ENCODE peak calls at places on chromosome 17, in seven cellular contexts. F is ovary, E is tibial nerve, G is body of pancreas, I is colonic mucosa, Z is caudate nucleus, X is heart left ventricle. A is an unnamed sample.
A peak's percentile ranks its signal among the peaks of the same experiment; 100 is the strongest.

GRCh38 chr17:73210002-73210678 is 17.3 kb downstream of the COG1 start:
- DNase-seq in Z (no peak), E (no peak), I (no peak), G (no peak), F (no peak), X (no peak), A (no peak)

GRCh38 chr17:78944956-78945355 is 19.8 kb upstream of the TIMP2 start:
- DNase-seq in X (no peak), F (no peak), G (no peak), Z (no peak), I (no peak), E (no peak), A (no peak)

GRCh38 chr17:5437721-5438317 is 1.1 kb downstream of the C1QBP start:
- DNase-seq in E (no peak), X (no peak), G (no peak), I (no peak), F (no peak), Z (no peak), A (peak; percentile 37)

GRCh38 chr17:64326420-64327054 is 63.5 kb upstream of the TEX2 start:
- DNase-seq in E (peak; percentile 75), F (peak; percentile 47), X (peak; percentile 93), I (no peak), G (peak; percentile 78), Z (peak; percentile 12), A (no peak)

GRCh38 chr17:47704116-47704515 is 10.2 kb downstream of the TBKBP1 start:
- DNase-seq in I (no peak), E (no peak), G (no peak), F (no peak), X (no peak), Z (no peak), A (no peak)

GRCh38 chr17:28864991-28865849 is 10.4 kb downstream of the ERAL1 start:
- DNase-seq in I (peak; percentile 87), X (no peak), G (no peak), E (no peak), Z (no peak), F (no peak), A (no peak)

GRCh38 chr17:17712268-17712924 is 31.1 kb downstream of the RAI1 start:
- DNase-seq in X (no peak), E (no peak), F (no peak), G (no peak), I (no peak), Z (no peak), A (peak; percentile 97)

GRCh38 chr17:17356149-17356930 is 53.2 kb downstream of the NT5M start:
- DNase-seq in Z (peak; percentile 75), F (peak; percentile 81), I (peak; percentile 76), X (peak; percentile 74), G (peak; percentile 88), E (peak; percentile 84), A (peak; percentile 85)

GRCh38 chr17:83179378-83179777 is 100.0 kb downstream of the METRNL start:
- DNase-seq in I (peak; percentile 14), F (peak; percentile 26), X (no peak), E (peak; percentile 4), Z (no peak), G (peak; percentile 1), A (no peak)

GRCh38 chr17:66580178-66580577 is 254.7 kb upstream of the CACNG5 start:
- DNase-seq in X (peak; percentile 30), Z (no peak), I (peak; percentile 29), E (no peak), F (peak; percentile 83), G (peak; percentile 32), A (peak; percentile 76)

GRCh38 chr17:4407216-4407615 is 26.5 kb upstream of the SPNS3 start:
- DNase-seq in I (no peak), Z (no peak), E (no peak), F (no peak), G (no peak), X (no peak), A (no peak)

GRCh38 chr17:69723316-69723715 is 308.8 kb downstream of the MAP2K6 start:
- DNase-seq in X (no peak), F (no peak), E (no peak), I (no peak), Z (no peak), G (no peak), A (no peak)

GRCh38 chr17:33284022-33284421 is 9.1 kb downstream of the ASIC2 start:
- DNase-seq in Z (no peak), G (peak; percentile 90), X (no peak), E (peak; percentile 24), F (peak; percentile 37), I (peak; percentile 62), A (peak; percentile 87)

GRCh38 chr17:5563451-5563850 is 20.9 kb downstream of the NLRP1 start:
- DNase-seq in X (no peak), F (no peak), Z (no peak), E (no peak), I (no peak), G (no peak), A (peak; percentile 62)

GRCh38 chr17:18896146-18896545 is 38.2 kb downstream of the PRPSAP2 start:
- DNase-seq in Z (no peak), X (no peak), F (no peak), I (no peak), E (no peak), G (no peak), A (no peak)

GRCh38 chr17:18891541-18891940 is 33.6 kb downstream of the PRPSAP2 start:
- DNase-seq in Z (no peak), E (no peak), I (no peak), X (no peak), G (no peak), F (no peak), A (no peak)

DNA sequence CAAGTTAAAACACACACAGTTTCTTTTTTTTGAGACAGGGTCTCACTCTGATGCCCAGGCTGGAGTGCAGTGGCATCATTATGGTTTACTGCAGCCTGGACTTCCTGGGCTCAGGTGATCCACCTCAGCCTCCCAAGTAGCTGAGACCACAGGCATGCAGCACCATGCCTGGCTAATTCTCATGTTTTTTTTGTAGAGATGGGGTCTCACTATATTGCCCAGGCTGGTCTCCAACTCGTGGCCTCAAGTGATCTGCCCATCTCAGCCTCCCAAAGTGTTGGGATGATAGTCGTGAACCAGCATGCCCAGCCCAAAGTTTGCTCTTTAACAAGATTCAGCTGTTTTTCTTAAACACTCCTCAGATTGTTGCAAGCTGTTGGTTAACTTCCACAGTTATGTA is 39.0 kb downstream of the PRPSAP2 start:
- DNase-seq in F (no peak), Z (no peak), I (no peak), X (no peak), E (no peak), G (no peak), A (no peak)
- H3K27ac ChIP-seq in F (no peak overlapping the region), Z (no peak overlapping the region), I (no peak overlapping the region), X (no peak overlapping the region), E (no peak overlapping the region), G (no peak overlapping the region), A (no peak overlapping the region)

GRCh38 chr17:79953335-79953734 is 82.3 kb downstream of the TBC1D16 start:
- DNase-seq in I (no peak), E (no peak), G (no peak), Z (no peak), X (no peak), F (peak; percentile 3), A (no peak)
- H3K27ac ChIP-seq in I (no peak overlapping the region), E (no peak overlapping the region), G (peak overlapping the region; percentile 81), Z (no peak overlapping the region), X (no peak overlapping the region), F (peak overlapping the region; percentile 40), A (no peak overlapping the region)

DNA sequence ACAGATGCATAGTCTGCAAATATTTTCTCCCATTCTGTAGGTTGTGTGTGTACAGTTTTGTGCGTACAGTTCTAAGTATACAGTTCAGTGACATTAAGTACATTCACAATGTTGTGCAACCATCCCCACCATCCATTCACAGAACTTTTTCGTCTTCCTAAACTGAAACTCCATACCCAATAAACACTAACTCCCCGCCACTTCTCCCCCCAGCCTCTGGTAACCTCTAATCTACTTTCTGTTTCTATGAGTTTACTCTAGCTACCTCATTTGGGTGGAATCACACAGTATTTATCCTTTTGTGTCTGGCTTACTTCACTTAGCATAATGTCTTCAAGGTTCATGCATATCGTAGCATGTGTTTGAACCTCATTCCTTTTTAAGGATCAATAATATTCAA is 14.3 kb downstream of the PIK3R5 start:
- DNase-seq in Z (no peak), I (no peak), F (no peak), E (no peak), X (no peak), G (no peak), A (no peak)
- H3K27ac ChIP-seq in Z (no peak overlapping the region), I (no peak overlapping the region), F (no peak overlapping the region), E (no peak overlapping the region), X (no peak overlapping the region), G (no peak overlapping the region), A (no peak overlapping the region)

DNA sequence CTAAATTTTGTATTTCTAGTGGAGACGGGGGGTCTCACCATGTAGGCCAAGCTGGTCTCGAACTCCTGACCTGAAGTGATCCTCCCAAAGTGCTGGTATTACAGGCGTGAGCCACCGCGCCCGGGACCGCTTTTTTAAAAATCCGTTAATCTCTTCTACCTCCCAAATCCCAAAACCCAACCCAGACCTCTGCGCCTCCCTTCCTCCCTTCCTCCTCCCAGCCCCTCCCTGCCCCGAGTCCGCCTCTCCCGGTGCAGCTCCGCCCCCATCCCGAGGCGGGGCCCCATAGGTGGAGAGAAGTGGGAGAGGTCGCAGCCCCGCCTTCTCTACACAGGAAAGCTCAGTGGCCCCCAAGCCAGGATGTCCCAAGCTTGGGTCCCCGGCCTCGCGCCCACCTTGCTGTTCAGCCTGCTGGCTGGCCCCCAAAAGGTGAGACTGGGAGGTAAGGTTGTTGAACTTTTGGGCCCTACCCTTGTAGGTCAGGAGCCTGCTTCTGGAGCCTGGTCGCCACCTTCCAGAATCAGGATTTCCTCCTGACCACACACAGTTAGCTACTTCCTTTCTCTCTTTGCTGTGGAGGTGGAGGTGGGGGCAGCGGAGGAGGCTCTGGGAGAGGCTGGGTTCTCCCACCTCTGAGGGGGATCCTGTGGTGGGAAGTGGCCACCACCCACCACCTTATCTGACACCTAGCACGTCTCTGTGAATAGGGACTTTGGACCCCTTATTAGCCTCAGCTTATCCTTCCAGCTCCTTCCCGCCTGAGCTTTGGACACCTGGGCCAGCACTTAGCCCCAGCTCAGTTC is at the start of gene TMEM92:
- DNase-seq in F (peak; percentile 67), X (no peak), I (peak; percentile 91), E (no peak), G (peak; percentile 50), Z (no peak), A (no peak)
- H3K27ac ChIP-seq in F (peak within 1 kb of the TSS; percentile 92), X (peak within 1 kb of the TSS; percentile 44), I (peak within 1 kb of the TSS; percentile 47), E (peak within 1 kb of the TSS; percentile 92), G (no peak within 1 kb of the TSS), Z (no peak within 1 kb of the TSS), A (peak within 1 kb of the TSS; percentile 73)

DNA sequence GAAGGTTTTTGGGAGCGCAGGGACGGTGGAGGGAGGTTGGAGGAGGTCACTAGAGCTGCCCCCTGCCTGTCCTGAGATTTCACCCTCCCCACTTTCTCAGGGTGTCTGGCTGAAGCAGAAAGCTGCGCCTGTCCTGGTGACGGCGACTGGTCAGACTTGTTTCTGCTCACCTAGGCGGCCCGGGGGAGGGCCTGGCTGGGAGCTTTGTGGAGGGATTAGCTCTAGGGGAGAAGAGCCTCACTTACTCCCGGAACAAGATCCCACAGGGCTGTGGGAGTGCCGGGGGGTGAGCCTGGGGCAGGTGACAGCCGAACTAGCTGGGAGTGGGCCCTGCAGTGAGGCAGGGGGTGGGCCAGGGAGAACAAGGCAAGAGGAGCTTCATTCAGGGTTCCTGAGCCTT is 11.5 kb downstream of the NHERF1 start:
- DNase-seq in I (no peak), F (no peak), E (no peak), Z (no peak), X (no peak), G (peak; percentile 75), A (no peak)
- H3K27ac ChIP-seq in I (no peak overlapping the region), F (no peak overlapping the region), E (peak overlapping the region; percentile 85), Z (peak overlapping the region; percentile 76), X (peak overlapping the region; percentile 58), G (peak overlapping the region; percentile 80), A (no peak overlapping the region)